ENCODE peak calls at places on chromosomes 13 and 19, in four cellular contexts. One of them, this sample, is unnamed.

GRCh38 chr13:27359203-27359821 is 65.1 kb upstream of the GTF3A start:
- DNase-seq in GM12891: peak
- DNase-seq in Peyer's patch: peak
- DNase-seq in lower leg skin: peak
- DNase-seq in this sample: peak

GRCh38 chr13:84571264-84571663 is 689.0 kb upstream of the SLITRK1 start:
- DNase-seq in GM12891: no peak
- DNase-seq in Peyer's patch: no peak
- DNase-seq in lower leg skin: no peak
- DNase-seq in this sample: no peak

GRCh38 chr13:97122381-97122996 is 99.6 kb upstream of the MBNL2 start:
- DNase-seq in GM12891: no peak
- DNase-seq in Peyer's patch: no peak
- DNase-seq in lower leg skin: no peak
- DNase-seq in this sample: peak

GRCh38 chr19:54708781-54709180 is 15.5 kb upstream of the KIR3DL3 start:
- DNase-seq in GM12891: no peak
- DNase-seq in Peyer's patch: no peak
- DNase-seq in lower leg skin: no peak
- DNase-seq in this sample: no peak

GRCh38 chr13:112931028-112931934 is 37.7 kb upstream of the MCF2L start:
- DNase-seq in GM12891: no peak
- DNase-seq in Peyer's patch: peak
- DNase-seq in lower leg skin: peak
- DNase-seq in this sample: peak

GRCh38 chr13:48985751-48986150 is 10.0 kb downstream of the FNDC3A start:
- DNase-seq in GM12891: no peak
- DNase-seq in Peyer's patch: no peak
- DNase-seq in lower leg skin: no peak
- DNase-seq in this sample: no peak

GRCh38 chr19:16366433-16367268 is 42.0 kb downstream of the KLF2 start:
- DNase-seq in GM12891: peak
- DNase-seq in Peyer's patch: peak
- DNase-seq in lower leg skin: no peak
- DNase-seq in this sample: no peak

GRCh38 chr19:18419699-18420460 is 682 bp downstream of the SSBP4 start:
- DNase-seq in GM12891: no peak
- DNase-seq in Peyer's patch: peak
- DNase-seq in lower leg skin: no peak
- DNase-seq in this sample: no peak

GRCh38 chr19:45901432-45901903 is 945 bp downstream of the MYPOP start:
- DNase-seq in GM12891: no peak
- DNase-seq in Peyer's patch: no peak
- DNase-seq in lower leg skin: peak
- DNase-seq in this sample: no peak

GRCh38 chr13:32272021-32272695 is 43.0 kb downstream of the ZAR1L start:
- DNase-seq in GM12891: no peak
- DNase-seq in Peyer's patch: no peak
- DNase-seq in lower leg skin: no peak
- DNase-seq in this sample: no peak

GRCh38 chr19:44620667-44621066 is 7.3 kb downstream of the IGSF23 start:
- DNase-seq in GM12891: no peak
- DNase-seq in Peyer's patch: peak
- DNase-seq in lower leg skin: no peak
- DNase-seq in this sample: no peak

GRCh38 chr13:40164137-40164536 is 502.3 kb downstream of the FOXO1 start:
- DNase-seq in GM12891: no peak
- DNase-seq in Peyer's patch: no peak
- DNase-seq in lower leg skin: no peak
- DNase-seq in this sample: peak

GRCh38 chr13:23531446-23531845 is 38.8 kb upstream of the TNFRSF19 start:
- DNase-seq in GM12891: no peak
- DNase-seq in Peyer's patch: no peak
- DNase-seq in lower leg skin: no peak
- DNase-seq in this sample: no peak
- TF ChIP-seq POLR2A in GM12891: no peak
- TF ChIP-seq POLR2A in Peyer's patch: no peak
- TF ChIP-seq POLR2A in lower leg skin: no peak
- TF ChIP-seq POLR2A in this sample: no peak

GRCh38 chr19:38320969-38321339 is 1.3 kb downstream of the KCNK6 start:
- DNase-seq in GM12891: no peak
- DNase-seq in Peyer's patch: no peak
- DNase-seq in lower leg skin: no peak
- DNase-seq in this sample: no peak

GRCh38 chr19:38323276-38323675 is 3.6 kb downstream of the KCNK6 start:
- DNase-seq in GM12891: no peak
- DNase-seq in Peyer's patch: no peak
- DNase-seq in lower leg skin: no peak
- DNase-seq in this sample: no peak

GRCh38 chr19:38324431-38324830 is 4.8 kb downstream of the KCNK6 start:
- DNase-seq in GM12891: no peak
- DNase-seq in Peyer's patch: no peak
- DNase-seq in lower leg skin: no peak
- DNase-seq in this sample: no peak

GRCh38 chr19:38319421-38320258 is at the start of gene KCNK6:
- DNase-seq in GM12891: no peak
- DNase-seq in Peyer's patch: peak
- DNase-seq in lower leg skin: peak
- DNase-seq in this sample: no peak

GRCh38 chr19:38321646-38322323 is 2.1 kb downstream of the KCNK6 start:
- DNase-seq in GM12891: no peak
- DNase-seq in Peyer's patch: no peak
- DNase-seq in lower leg skin: no peak
- DNase-seq in this sample: no peak
- TF ChIP-seq POLR2A in GM12891: no peak
- TF ChIP-seq POLR2A in Peyer's patch: no peak
- TF ChIP-seq POLR2A in lower leg skin: no peak
- TF ChIP-seq POLR2A in this sample: no peak

GRCh38 chr19:12913871-12914690 is 5.0 kb downstream of the SYCE2 start:
- DNase-seq in GM12891: peak
- DNase-seq in Peyer's patch: no peak
- DNase-seq in lower leg skin: no peak
- DNase-seq in this sample: no peak
- TF ChIP-seq POLR2A in GM12891: peak
- TF ChIP-seq POLR2A in Peyer's patch: no peak
- TF ChIP-seq POLR2A in lower leg skin: no peak
- TF ChIP-seq POLR2A in this sample: no peak

GRCh38 chr19:8513687-8514504 is at the start of gene ZNF414:
- DNase-seq in GM12891: peak
- DNase-seq in Peyer's patch: peak
- DNase-seq in lower leg skin: peak
- DNase-seq in this sample: peak
- TF ChIP-seq POLR2A in GM12891: peak
- TF ChIP-seq POLR2A in Peyer's patch: peak
- TF ChIP-seq POLR2A in lower leg skin: no peak
- TF ChIP-seq POLR2A in this sample: peak

GRCh38 chr13:110468986-110469495 is 92.5 kb downstream of the RAB20 start:
- DNase-seq in GM12891: no peak
- DNase-seq in Peyer's patch: no peak
- DNase-seq in lower leg skin: no peak
- DNase-seq in this sample: no peak
- TF ChIP-seq POLR2A in GM12891: no peak
- TF ChIP-seq POLR2A in Peyer's patch: no peak
- TF ChIP-seq POLR2A in lower leg skin: no peak
- TF ChIP-seq POLR2A in this sample: no peak

GRCh38 chr19:52532480-52532879 is 5.0 kb downstream of the ZNF808 start:
- DNase-seq in GM12891: no peak
- DNase-seq in Peyer's patch: no peak
- DNase-seq in lower leg skin: no peak
- DNase-seq in this sample: no peak

GRCh38 chr19:52535831-52536800 is 8.6 kb downstream of the ZNF808 start:
- DNase-seq in GM12891: peak
- DNase-seq in Peyer's patch: peak
- DNase-seq in lower leg skin: peak
- DNase-seq in this sample: peak

GRCh38 chr19:52527954-52528326 is 472 bp downstream of the ZNF808 start:
- DNase-seq in GM12891: no peak
- DNase-seq in Peyer's patch: no peak
- DNase-seq in lower leg skin: no peak
- DNase-seq in this sample: no peak

DNA sequence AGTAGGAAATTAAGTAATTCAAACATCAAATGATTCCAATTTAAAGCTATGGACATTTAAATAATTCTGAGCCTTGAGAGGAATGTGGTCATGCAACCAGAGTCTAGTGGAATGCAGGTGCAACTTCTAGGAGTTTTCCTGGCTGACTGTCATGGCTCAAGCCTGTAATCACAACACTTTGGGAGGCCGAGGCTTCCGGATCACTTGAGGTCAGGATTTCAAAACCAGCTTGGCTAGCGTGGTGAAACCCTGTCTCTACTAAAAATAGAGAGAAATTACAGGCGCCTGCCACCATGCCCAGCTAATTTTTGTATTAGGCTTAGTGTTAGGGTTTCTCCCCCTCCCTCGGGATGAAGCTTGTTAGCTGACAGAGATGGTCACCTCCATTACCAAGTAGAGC is 6.4 kb downstream of the ZNF808 start:
- DNase-seq in GM12891: no peak
- DNase-seq in Peyer's patch: no peak
- DNase-seq in lower leg skin: peak
- DNase-seq in this sample: no peak
- TF ChIP-seq POLR2A in GM12891: no peak
- TF ChIP-seq POLR2A in Peyer's patch: no peak
- TF ChIP-seq POLR2A in lower leg skin: no peak
- TF ChIP-seq POLR2A in this sample: no peak

DNA sequence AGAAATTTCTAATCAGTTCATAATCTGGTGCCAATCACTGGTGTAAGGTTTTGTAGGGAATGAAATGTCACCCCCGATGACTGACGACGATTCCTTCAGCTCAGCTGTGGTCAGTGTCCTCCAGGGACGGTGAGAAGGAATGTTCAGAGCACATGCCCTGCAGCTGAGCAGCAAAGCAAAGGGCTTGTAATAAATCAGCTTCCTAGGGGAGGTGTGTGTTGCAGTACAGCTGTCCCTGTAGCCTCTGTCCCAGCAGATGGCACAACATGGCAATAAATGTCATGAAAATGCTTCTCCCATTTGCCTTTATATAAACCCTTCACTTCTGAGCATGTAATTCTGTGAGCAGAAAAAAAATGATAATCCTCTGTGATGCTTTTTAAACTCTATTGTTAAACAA is 102.4 kb downstream of the FAM216B start:
- DNase-seq in GM12891: no peak
- DNase-seq in Peyer's patch: no peak
- DNase-seq in lower leg skin: no peak
- DNase-seq in this sample: no peak
- TF ChIP-seq POLR2A in GM12891: no peak
- TF ChIP-seq POLR2A in Peyer's patch: no peak
- TF ChIP-seq POLR2A in lower leg skin: no peak
- TF ChIP-seq POLR2A in this sample: no peak